ENCODE peak calls at places on chromosomes 1 and 21, in six cellular contexts. E is mesenteric fat pad; D is astrocyte; S is NCI-H1436; L is stimulated activated CD4-positive, alpha-beta T cell treated with anti-CD3 and anti-CD28 coated beads, Interleukin-2, amount 100 ng/mL, for 48 hours; V is HCEC 1CT. T is an unnamed sample.

GRCh38 chr1:4605158-4605557 is 49.3 kb upstream of the AJAP1 start:
- DNase-seq in E (no peak), D (no peak), S (no peak), L (no peak), V (no peak), T (no peak)

GRCh38 chr21:27192286-27192685 is 225.4 kb upstream of the ADAMTS5 start:
- DNase-seq in E (no peak), D (no peak), S (no peak), L (no peak), V (no peak), T (no peak)

GRCh38 chr1:64484651-64485050 is 14.7 kb downstream of the CACHD1 start:
- DNase-seq in E (no peak), D (peak; percentile 67), S (no peak), L (no peak), V (peak; percentile 62), T (no peak)

GRCh38 chr1:94209425-94209824 is 28.0 kb downstream of the ARHGAP29 start:
- DNase-seq in E (no peak), D (peak; percentile 35), S (no peak), L (no peak), V (peak; percentile 81), T (no peak)

GRCh38 chr1:89724369-89725015 is 91.6 kb downstream of the LRRC8C start:
- DNase-seq in E (no peak), D (peak; percentile 47), S (no peak), L (peak; percentile 55), V (peak; percentile 64), T (no peak)

GRCh38 chr1:114671011-114671938 is 1.4 kb upstream of the DENND2C start:
- DNase-seq in E (no peak), D (peak; percentile 7), S (no peak), L (no peak), V (peak; percentile 50), T (no peak)

GRCh38 chr1:34167091-34167788 is 2.2 kb upstream of the CSMD2 start:
- DNase-seq in E (no peak), D (no peak), S (no peak), L (no peak), V (no peak), T (no peak)

GRCh38 chr1:79259390-79260336 is 253.1 kb upstream of the ADGRL4 start:
- DNase-seq in E (no peak), D (peak; percentile 16), S (no peak), L (no peak), V (peak; percentile 89), T (no peak)

GRCh38 chr1:21904725-21905520 is 32.2 kb downstream of the HSPG2 start:
- DNase-seq in E (no peak), D (peak; percentile 97), S (no peak), L (no peak), V (peak; percentile 21), T (no peak)

GRCh38 chr1:157170677-157171515 is 32.7 kb upstream of the ETV3 start:
- DNase-seq in E (no peak), D (no peak), S (peak; percentile 4), L (peak; percentile 55), V (peak; percentile 9), T (peak; percentile 60)

GRCh38 chr1:44284184-44284583 is 70.9 kb downstream of the ERI3 start:
- DNase-seq in E (no peak), D (no peak), S (no peak), L (no peak), V (no peak), T (no peak)

GRCh38 chr21:34004013-34004938 is 69.1 kb upstream of the MRPS6 start:
- DNase-seq in E (no peak), D (no peak), S (no peak), L (no peak), V (no peak), T (no peak)

GRCh38 chr1:184036517-184036949 is 995 bp downstream of the COLGALT2 start:
- DNase-seq in E (no peak), D (peak; percentile 14), S (no peak), L (peak; percentile 2), V (no peak), T (peak; percentile 19)

GRCh38 chr21:44552681-44553080 is 1.4 kb upstream of the KRTAP10-2 start:
- DNase-seq in E (peak; percentile 76), D (no peak), S (no peak), L (no peak), V (no peak), T (no peak)

GRCh38 chr1:234603221-234604204 is 6.5 kb downstream of the IRF2BP2 start:
- DNase-seq in E (no peak), D (no peak), S (no peak), L (no peak), V (no peak), T (no peak)

GRCh38 chr1:55018395-55018794 is 19.7 kb downstream of the BSND start:
- DNase-seq in E (peak; percentile 87), D (no peak), S (no peak), L (no peak), V (no peak), T (no peak)

GRCh38 chr1:54480201-54480848 is 67.7 kb upstream of the ACOT11 start:
- DNase-seq in E (no peak), D (no peak), S (no peak), L (no peak), V (no peak), T (no peak)

GRCh38 chr1:3668585-3669300 is 16.4 kb downstream of the TP73 start:
- DNase-seq in E (peak; percentile 90), D (no peak), S (peak; percentile 60), L (no peak), V (no peak), T (no peak)

GRCh38 chr1:82317671-82318070 is 516.9 kb downstream of the ADGRL2 start:
- DNase-seq in E (no peak), D (peak; percentile 41), S (no peak), L (no peak), V (no peak), T (no peak)

GRCh38 chr21:42848932-42849758 is 30.2 kb downstream of the WDR4 start:
- DNase-seq in E (no peak), D (no peak), S (no peak), L (no peak), V (no peak), T (no peak)

GRCh38 chr1:58304584-58304983 is 241.9 kb downstream of the OMA1 start:
- DNase-seq in E (no peak), D (no peak), S (peak; percentile 20), L (no peak), V (no peak), T (no peak)

GRCh38 chr21:45572783-45573451 is 30.7 kb upstream of the SLC19A1 start:
- DNase-seq in E (peak; percentile 45), D (no peak), S (no peak), L (no peak), V (no peak), T (no peak)

GRCh38 chr1:28860332-28861073 is 48.5 kb downstream of the OPRD1 start:
- DNase-seq in E (no peak), D (peak; percentile 56), S (no peak), L (no peak), V (peak; percentile 15), T (no peak)

GRCh38 chr1:205570796-205571537 is 60.8 kb downstream of the ELK4 start:
- DNase-seq in E (no peak), D (no peak), S (no peak), L (no peak), V (no peak), T (no peak)

T was measured in memory B cell.